ENCODE peak calls at places on chromosomes 13 and 19, in five cellular contexts. B is uterus, A is stomach, N is IMR-90, T is A549. R is an unnamed sample.

GRCh38 chr19:13995017-13995728 is 10.9 kb downstream of the RFX1 start:
- DNase-seq in B (no peak), A (no peak), N (peak), T (no peak), R (no peak)

GRCh38 chr19:7376151-7376852 is 27.6 kb downstream of the ARHGEF18 start:
- DNase-seq in B (no peak), A (no peak), N (no peak), T (no peak), R (no peak)

GRCh38 chr19:2070986-2071673 is 20.1 kb upstream of the MKNK2 start:
- DNase-seq in B (no peak), A (no peak), N (no peak), T (no peak), R (no peak)

GRCh38 chr13:45391926-45392325 is 26.2 kb downstream of the SLC25A30 start:
- DNase-seq in B (no peak), A (no peak), N (no peak), T (no peak), R (no peak)

GRCh38 chr19:29120471-29120870 is 92.5 kb downstream of the UQCRFS1 start:
- DNase-seq in B (no peak), A (no peak), N (no peak), T (no peak), R (no peak)

GRCh38 chr13:44046428-44046827 is 166.7 kb downstream of the LACC1 start:
- DNase-seq in B (no peak), A (no peak), N (no peak), T (no peak), R (no peak)

GRCh38 chr13:33015275-33015674 is 948 bp upstream of the KL start:
- DNase-seq in B (peak), A (no peak), N (no peak), T (no peak), R (no peak)

GRCh38 chr19:13171146-13171545 is 20.9 kb downstream of the IER2 start:
- DNase-seq in B (no peak), A (no peak), N (no peak), T (no peak), R (no peak)

GRCh38 chr13:97281028-97281427 is 58.9 kb downstream of the MBNL2 start:
- DNase-seq in B (no peak), A (no peak), N (no peak), T (no peak), R (no peak)

GRCh38 chr13:110388141-110388943 is 81.3 kb downstream of the COL4A2 start:
- DNase-seq in B (peak), A (no peak), N (peak), T (no peak), R (no peak)

GRCh38 chr13:31930490-31930889 is 101.1 kb upstream of the FRY start:
- DNase-seq in B (no peak), A (no peak), N (no peak), T (no peak), R (no peak)

DNA sequence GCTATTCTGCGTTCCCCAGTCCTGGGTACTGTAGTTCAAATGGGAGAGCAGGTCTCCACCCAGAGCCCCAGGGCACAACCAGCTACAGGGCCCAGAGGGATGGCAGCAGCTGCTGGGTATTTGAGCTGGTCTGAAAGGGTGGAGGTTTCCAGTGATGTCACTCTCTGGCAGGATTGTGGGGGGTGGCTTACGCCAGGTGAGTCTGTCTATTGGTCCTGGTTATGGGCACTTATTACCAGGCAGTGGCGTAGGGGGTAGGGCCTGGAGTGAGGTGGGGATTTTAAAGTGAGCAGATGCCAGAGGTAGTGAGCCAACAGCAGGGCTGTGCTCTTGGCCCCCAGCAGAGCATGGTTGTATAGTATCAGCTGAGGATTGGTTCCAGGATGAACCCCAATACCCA is 6.2 kb downstream of the RPS19 start:
- DNase-seq in B (no peak), A (no peak), N (no peak), T (no peak), R (no peak)
- TF ChIP-seq POLR2A in B (no peak), A (no peak), N (no peak), T (no peak), R (no peak)

GRCh38 chr19:40418040-40418439 is 4.9 kb upstream of the PRX start:
- DNase-seq in B (no peak), A (no peak), N (no peak), T (no peak), R (no peak)

GRCh38 chr19:40419066-40419612 is 6.0 kb upstream of the PRX start:
- DNase-seq in B (no peak), A (no peak), N (no peak), T (no peak), R (no peak)

GRCh38 chr19:40415799-40416198 is 2.6 kb upstream of the PRX start:
- DNase-seq in B (no peak), A (no peak), N (no peak), T (no peak), R (no peak)

GRCh38 chr19:40417714-40417996 is 4.5 kb upstream of the PRX start:
- DNase-seq in B (no peak), A (no peak), N (no peak), T (no peak), R (no peak)

GRCh38 chr19:40416918-40417713 is 3.9 kb upstream of the PRX start:
- DNase-seq in B (no peak), A (peak), N (peak), T (no peak), R (no peak)
- TF ChIP-seq POLR2A in B (no peak), A (no peak), N (no peak), T (no peak), R (peak)

DNA sequence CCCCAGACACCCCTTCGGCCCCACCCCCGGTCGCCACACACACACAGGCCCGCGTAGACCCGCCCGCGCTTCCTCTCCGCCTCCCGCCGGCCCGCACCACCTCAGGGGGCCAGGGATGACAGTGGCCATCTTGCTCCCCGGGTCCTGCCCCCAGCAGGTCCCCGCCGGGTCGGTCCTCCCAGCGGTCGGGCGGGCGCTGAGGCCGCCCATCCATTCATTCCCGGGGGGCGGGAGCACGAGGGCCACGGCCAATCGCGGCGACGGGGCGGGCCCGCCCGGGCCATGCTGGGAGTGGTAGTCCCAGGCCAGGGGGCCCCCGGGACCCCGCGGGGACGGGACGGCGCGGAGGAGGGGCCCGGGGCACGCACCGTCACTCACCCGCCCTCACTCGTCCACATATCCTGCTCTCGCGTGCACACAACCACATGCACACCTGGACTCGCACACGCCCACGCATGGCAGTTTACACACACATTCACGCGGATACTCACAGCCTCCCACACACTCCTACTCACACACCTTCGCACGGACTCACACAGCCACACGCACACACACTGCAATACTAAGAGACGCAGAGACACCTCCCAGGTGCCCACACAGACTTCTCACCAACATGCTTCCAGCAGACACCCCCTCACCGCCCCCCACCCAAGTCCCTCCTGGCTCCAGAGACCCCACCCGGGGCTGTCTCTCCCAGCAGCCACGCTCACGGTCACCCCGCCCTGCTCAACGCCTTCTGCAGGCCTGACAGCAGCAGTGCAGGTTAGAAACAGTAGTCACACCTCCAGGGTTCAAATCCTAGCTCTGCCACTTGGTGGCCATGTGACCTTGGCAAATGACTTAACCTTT is at the start of gene DPF1:
- DNase-seq in B (no peak), A (peak), N (peak), T (peak), R (no peak)
- TF ChIP-seq POLR2A in B (no peak), A (no peak), N (no peak), T (peak), R (no peak)

DNA sequence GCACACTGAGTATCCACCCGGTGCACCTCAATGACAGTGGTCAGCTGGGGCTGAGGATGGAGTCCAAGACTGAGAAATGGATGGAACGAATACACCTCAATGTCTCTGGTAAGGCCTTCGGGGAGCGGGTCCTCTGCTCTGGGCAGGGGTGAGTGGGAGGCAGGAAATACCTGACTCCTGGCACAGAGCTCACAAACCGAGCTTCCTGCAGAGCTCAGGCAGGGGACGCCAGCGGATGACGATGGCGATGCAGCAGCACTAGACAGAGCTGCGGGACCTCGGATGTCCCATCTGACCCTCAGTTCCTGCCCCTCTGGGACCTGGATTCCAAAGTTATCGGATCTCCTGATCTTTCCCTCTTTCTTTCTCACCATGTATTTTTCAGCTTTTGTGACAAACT is 3.8 kb downstream of the CD22 start:
- DNase-seq in B (no peak), A (no peak), N (no peak), T (no peak), R (no peak)
- TF ChIP-seq POLR2A in B (no peak), A (no peak), N (no peak), T (no peak), R (no peak)

GRCh38 chr19:55544014-55544413 is 1.3 kb downstream of the SBK3 start:
- DNase-seq in B (no peak), A (no peak), N (no peak), T (no peak), R (no peak)
- TF ChIP-seq POLR2A in B (no peak), A (no peak), N (no peak), T (no peak), R (no peak)

GRCh38 chr19:4357921-4358326 is 14.6 kb downstream of the MPND start:
- DNase-seq in B (no peak), A (no peak), N (no peak), T (no peak), R (no peak)

GRCh38 chr19:4354897-4355296 is 11.5 kb downstream of the MPND start:
- DNase-seq in B (no peak), A (no peak), N (no peak), T (no peak), R (no peak)

GRCh38 chr19:4358709-4359626 is 15.6 kb downstream of the MPND start:
- DNase-seq in B (no peak), A (no peak), N (no peak), T (no peak), R (no peak)

GRCh38 chr19:4359627-4360000 is 16.3 kb downstream of the MPND start:
- DNase-seq in B (no peak), A (no peak), N (no peak), T (no peak), R (no peak)

DNA sequence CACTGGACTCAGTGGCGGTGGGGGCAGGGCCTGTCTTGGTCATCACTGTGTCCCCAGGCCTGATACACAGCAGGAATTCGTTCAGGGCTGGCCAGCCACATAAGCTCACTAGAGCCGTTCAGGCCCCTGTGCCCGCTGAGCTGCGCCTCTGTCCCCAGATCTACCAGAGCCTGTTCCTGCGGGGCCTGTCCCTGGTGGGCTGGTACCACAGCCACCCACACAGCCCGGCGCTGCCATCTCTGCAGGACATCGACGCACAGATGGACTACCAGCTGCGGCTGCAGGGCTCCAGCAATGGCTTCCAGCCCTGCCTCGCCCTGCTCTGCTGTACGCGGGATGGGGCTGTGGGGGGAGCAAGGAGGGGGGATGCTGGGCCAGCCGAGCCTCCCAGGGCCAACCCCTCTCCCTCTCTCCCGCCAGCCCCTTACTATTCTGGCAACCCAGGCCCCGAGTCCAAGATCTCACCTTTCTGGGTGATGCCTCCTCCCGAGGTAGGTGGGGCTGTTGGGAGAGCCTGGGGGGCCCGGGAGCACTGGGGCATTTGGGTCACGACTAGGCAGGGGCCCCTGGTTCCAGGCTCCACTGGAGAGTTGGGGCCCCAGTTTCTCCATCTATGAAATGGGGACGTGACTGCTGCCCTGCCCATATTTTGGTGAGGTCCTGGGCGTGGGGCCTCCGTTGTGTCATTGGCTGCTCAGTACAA is 13.9 kb downstream of the MPND start:
- DNase-seq in B (no peak), A (no peak), N (no peak), T (no peak), R (no peak)
- TF ChIP-seq POLR2A in B (no peak), A (no peak), N (no peak), T (no peak), R (no peak)